ENCODE peak calls at places on chromosomes 13 and 19, in six cellular contexts. H, I, B, S, W and Q are unnamed samples.

GRCh38 chr19:38877781-38878574 is at the start of gene RINL:
- DNase-seq in I (no peak), B (peak; percentile 76), S (no peak), W (no peak), H (no peak), Q (no peak)

GRCh38 chr13:95833713-95834112 is 156.8 kb downstream of the DNAJC3 start:
- DNase-seq in H (no peak), S (no peak), W (no peak), I (peak; percentile 17), B (no peak), Q (no peak)

GRCh38 chr19:35134601-35135091 is at the start of gene LGI4:
- DNase-seq in S (no peak), B (no peak), W (no peak), H (no peak), I (no peak), Q (no peak)

GRCh38 chr19:10920781-10921180 is 7.7 kb downstream of the YIPF2 start:
- DNase-seq in B (no peak), W (no peak), S (no peak), I (no peak), H (no peak), Q (no peak)

GRCh38 chr13:73521291-73521626 is 462.5 kb downstream of the KLF5 start:
- DNase-seq in H (no peak), S (no peak), B (no peak), I (no peak), W (no peak), Q (no peak)

GRCh38 chr13:105159794-105160193 is 1375.7 kb downstream of the EFNB2 start:
- DNase-seq in W (no peak), I (no peak), B (no peak), S (no peak), H (no peak), Q (no peak)

GRCh38 chr19:491146-491741 is 5.0 kb upstream of the MADCAM1 start:
- DNase-seq in H (no peak), B (no peak), S (no peak), I (peak; percentile 12), W (no peak), Q (peak; percentile 69)

GRCh38 chr13:114263590-114263989 is 17.8 kb upstream of the UPF3A start:
- DNase-seq in H (no peak), S (no peak), W (no peak), B (no peak), I (no peak), Q (no peak)

GRCh38 chr13:51397262-51397933 is 55.4 kb downstream of the INTS6 start:
- DNase-seq in S (peak; percentile 62), W (no peak), H (peak; percentile 47), B (no peak), I (peak; percentile 94), Q (no peak)

GRCh38 chr13:110015253-110015652 is 228.9 kb upstream of the IRS2 start:
- DNase-seq in W (no peak), H (no peak), I (no peak), S (no peak), B (no peak), Q (no peak)

GRCh38 chr13:101554420-101555125 is 102.1 kb downstream of the ITGBL1 start:
- DNase-seq in H (peak; percentile 8), B (no peak), I (peak; percentile 56), W (no peak), S (no peak), Q (no peak)

GRCh38 chr13:32340917-32341316 is 25.6 kb downstream of the BRCA2 start:
- DNase-seq in W (no peak), I (no peak), S (no peak), H (no peak), B (no peak), Q (no peak)

GRCh38 chr19:30148039-30148438 is 206.0 kb downstream of the URI1 start:
- DNase-seq in W (no peak), H (no peak), S (no peak), B (no peak), I (no peak), Q (no peak)

GRCh38 chr13:62125451-62125850 is 709.8 kb upstream of the PCDH20 start:
- DNase-seq in I (no peak), B (no peak), S (no peak), W (no peak), H (no peak), Q (no peak)

GRCh38 chr13:71661921-71662320 is 205.1 kb downstream of the DACH1 start:
- DNase-seq in B (no peak), W (no peak), I (peak; percentile 0), H (peak; percentile 86), S (no peak), Q (no peak)

GRCh38 chr13:106919638-106920037 is 351.7 kb upstream of the ARGLU1 start:
- DNase-seq in S (peak; percentile 69), H (peak; percentile 89), I (no peak), B (no peak), W (no peak), Q (no peak)

GRCh38 chr13:70391678-70392077 is 283.4 kb upstream of the KLHL1 start:
- DNase-seq in I (no peak), B (no peak), H (no peak), S (no peak), W (no peak), Q (no peak)

GRCh38 chr13:109383683-109384082 is 402.7 kb downstream of the IRS2 start:
- DNase-seq in W (no peak), S (no peak), I (peak; percentile 86), H (peak; percentile 79), B (no peak), Q (no peak)

GRCh38 chr19:47901370-47901769 is 15.3 kb upstream of the SULT2A1 start:
- DNase-seq in I (no peak), S (peak; percentile 4), W (no peak), H (no peak), B (no peak), Q (no peak)

GRCh38 chr13:30743319-30744055 is 8.1 kb downstream of the ALOX5AP start:
- DNase-seq in W (no peak), I (peak; percentile 97), B (no peak), S (peak; percentile 89), H (peak; percentile 99), Q (no peak)

GRCh38 chr13:29922896-29923295 is 72.5 kb upstream of the UBL3 start:
- DNase-seq in B (no peak), S (no peak), W (no peak), H (peak; percentile 58), I (peak; percentile 79), Q (no peak)

GRCh38 chr19:13103961-13104847 is 1.5 kb upstream of the LYL1 start:
- DNase-seq in S (peak; percentile 68), W (peak; percentile 33), B (peak; percentile 66), H (no peak), I (no peak), Q (peak; percentile 83)

GRCh38 chr13:102197193-102197592 is 204.7 kb downstream of the FGF14 start:
- DNase-seq in S (no peak), I (no peak), B (no peak), W (no peak), H (no peak), Q (peak; percentile 54)

GRCh38 chr13:51804295-51805172 is 571 bp upstream of the DHRS12 start:
- DNase-seq in I (no peak), H (no peak), W (peak; percentile 20), S (no peak), B (peak; percentile 56), Q (no peak)

GRCh38 chr19:8252922-8253589 is 43.9 kb downstream of the CERS4 start:
- DNase-seq in B (peak; percentile 86), I (peak; percentile 64), H (peak; percentile 71), W (peak; percentile 76), S (peak; percentile 89), Q (peak; percentile 86)

GRCh38 chr19:4742717-4743646 is 19.3 kb upstream of the DPP9 start:
- DNase-seq in H (no peak), S (no peak), W (no peak), I (no peak), B (no peak), Q (peak; percentile 62)

GRCh38 chr19:7654401-7654800 is 14.4 kb upstream of the RETN start:
- DNase-seq in S (no peak), H (no peak), I (peak; percentile 47), W (no peak), B (no peak), Q (no peak)

GRCh38 chr13:91158015-91158390 is 189.5 kb upstream of the MIR17HG start:
- DNase-seq in H (no peak), B (no peak), S (no peak), W (no peak), I (no peak), Q (no peak)

GRCh38 chr13:44198826-44199225 is 174.8 kb upstream of the SERP2 start:
- DNase-seq in S (no peak), H (no peak), I (no peak), B (no peak), W (no peak), Q (no peak)

GRCh38 chr19:45045671-45046353 is 7.0 kb downstream of the CLASRP start:
- DNase-seq in H (no peak), W (no peak), B (no peak), I (no peak), S (no peak), Q (no peak)

GRCh38 chr19:29680447-29680846 is 15.2 kb downstream of the PLEKHF1 start:
- DNase-seq in I (no peak), S (no peak), H (no peak), W (peak; percentile 64), B (peak; percentile 82), Q (no peak)

GRCh38 chr13:93959796-93960533 is 519.5 kb downstream of the DCT start:
- DNase-seq in S (no peak), B (no peak), W (no peak), I (no peak), H (peak; percentile 22), Q (no peak)

GRCh38 chr19:18174983-18175382 is 1.4 kb downstream of the IFI30 start:
- DNase-seq in I (no peak), W (no peak), B (no peak), S (no peak), H (no peak), Q (no peak)

GRCh38 chr19:5790573-5791520 is at the start of gene DUS3L:
- DNase-seq in S (peak; percentile 98), B (peak; percentile 97), H (peak; percentile 97), I (peak; percentile 98), W (peak; percentile 94), Q (peak; percentile 98)